ENCODE peak calls at places on chromosomes 1 and 21, in five cellular contexts. L is GM23338, T is A549, V is H9, K is hepatocyte. B is an unnamed sample.

GRCh38 chr1:38009088-38009840 is 3.3 kb upstream of the UTP11 start:
- DNase-seq in V (no peak), T (no peak), K (peak), L (peak), B (peak)

GRCh38 chr1:203796223-203796747 is 862 bp downstream of the ZBED6 start:
- DNase-seq in L (peak), V (peak), K (peak), T (no peak), B (peak)

GRCh38 chr1:156387899-156388813 is 19.1 kb downstream of the RHBG start:
- DNase-seq in L (peak), V (peak), K (peak), T (no peak), B (no peak)

GRCh38 chr1:45536886-45537285 is 13.7 kb upstream of the AKR1A1 start:
- DNase-seq in L (peak), V (no peak), K (no peak), T (no peak), B (no peak)

GRCh38 chr1:231172411-231172810 is 10.6 kb downstream of the TRIM67 start:
- DNase-seq in V (no peak), T (no peak), L (no peak), K (no peak), B (peak)

GRCh38 chr1:15538750-15539149 is 12.1 kb downstream of the DNAJC16 start:
- DNase-seq in K (no peak), T (no peak), L (no peak), V (no peak), B (no peak)

GRCh38 chr1:198669023-198669698 is 30.3 kb downstream of the PTPRC start:
- DNase-seq in K (peak), L (no peak), T (peak), V (no peak), B (peak)

GRCh38 chr21:20997633-20998455 is at the start of gene NCAM2:
- DNase-seq in L (peak), T (no peak), V (peak), K (peak), B (peak)

GRCh38 chr1:227218870-227219578 is 99.3 kb downstream of the CDC42BPA start:
- DNase-seq in T (no peak), L (no peak), K (no peak), V (no peak), B (no peak)

GRCh38 chr1:30752651-30752908 is 5.0 kb downstream of the LAPTM5 start:
- DNase-seq in K (no peak), T (no peak), L (no peak), V (no peak), B (no peak)

GRCh38 chr1:212601524-212601923 is 7.0 kb upstream of the ATF3 start:
- DNase-seq in V (no peak), T (no peak), L (no peak), K (no peak), B (no peak)

GRCh38 chr21:26758083-26758861 is 86.9 kb downstream of the ADAMTS1 start:
- DNase-seq in V (no peak), L (no peak), K (no peak), T (no peak), B (no peak)

GRCh38 chr1:200970771-200971427 is 52.6 kb downstream of the KIF21B start:
- DNase-seq in T (no peak), K (no peak), L (no peak), V (no peak), B (no peak)

GRCh38 chr1:159881930-159882839 is 17.8 kb downstream of the CFAP45 start:
- DNase-seq in T (peak), V (no peak), K (peak), L (no peak), B (peak)

GRCh38 chr1:221487781-221488520 is 253.9 kb downstream of the DUSP10 start:
- DNase-seq in V (no peak), K (no peak), T (peak), L (no peak), B (peak)

GRCh38 chr1:84260852-84261518 is 40.5 kb upstream of the SAMD13 start:
- DNase-seq in T (no peak), V (no peak), K (peak), L (no peak), B (no peak)

GRCh38 chr1:11473635-11474034 is 5.3 kb upstream of the DISP3 start:
- DNase-seq in T (no peak), V (peak), L (peak), K (peak), B (peak)

GRCh38 chr1:169964206-169964605 is 70.5 kb upstream of the SCYL3 start:
- DNase-seq in T (no peak), V (no peak), L (no peak), K (no peak), B (no peak)

GRCh38 chr1:30521261-30521865 is 202.0 kb downstream of the MATN1 start:
- DNase-seq in T (no peak), K (no peak), V (no peak), L (no peak), B (no peak)

GRCh38 chr1:147762233-147763024 is 2.0 kb upstream of the GJA5 start:
- DNase-seq in V (no peak), T (no peak), K (no peak), L (no peak), B (no peak)

GRCh38 chr1:53919675-53920066 is 25.7 kb downstream of the DIO1 start:
- DNase-seq in K (no peak), L (no peak), V (no peak), T (no peak), B (peak)

GRCh38 chr1:211591980-211592493 is 13.1 kb upstream of the SLC30A1 start:
- DNase-seq in T (peak), V (no peak), K (peak), L (no peak), B (peak)

GRCh38 chr1:147598631-147599361 is 57.5 kb downstream of the BCL9 start:
- DNase-seq in L (peak), T (peak), K (peak), V (no peak), B (no peak)

GRCh38 chr1:221478050-221478949 is 263.6 kb downstream of the DUSP10 start:
- DNase-seq in K (peak), V (peak), T (peak), L (peak), B (peak)

GRCh38 chr1:94095112-94095637 is 25.8 kb downstream of the ABCA4 start:
- DNase-seq in K (peak), V (no peak), T (no peak), L (no peak), B (no peak)

GRCh38 chr1:210944255-210944654 is 189.7 kb downstream of the KCNH1 start:
- DNase-seq in L (no peak), T (no peak), K (no peak), V (no peak), B (no peak)

GRCh38 chr1:151837841-151838490 is 1.7 kb downstream of the C2CD4D start:
- DNase-seq in L (peak), K (peak), T (no peak), V (no peak), B (no peak)

GRCh38 chr1:151839457-151840409 is at the start of gene C2CD4D:
- DNase-seq in K (peak), V (peak), L (peak), T (no peak), B (peak)

GRCh38 chr1:151840421-151840820 is 801 bp upstream of the C2CD4D start:
- DNase-seq in L (no peak), K (no peak), V (no peak), T (no peak), B (no peak)

GRCh38 chr1:151837197-151837596 is 2.4 kb downstream of the C2CD4D start:
- DNase-seq in K (no peak), T (no peak), L (no peak), V (no peak), B (no peak)

DNA sequence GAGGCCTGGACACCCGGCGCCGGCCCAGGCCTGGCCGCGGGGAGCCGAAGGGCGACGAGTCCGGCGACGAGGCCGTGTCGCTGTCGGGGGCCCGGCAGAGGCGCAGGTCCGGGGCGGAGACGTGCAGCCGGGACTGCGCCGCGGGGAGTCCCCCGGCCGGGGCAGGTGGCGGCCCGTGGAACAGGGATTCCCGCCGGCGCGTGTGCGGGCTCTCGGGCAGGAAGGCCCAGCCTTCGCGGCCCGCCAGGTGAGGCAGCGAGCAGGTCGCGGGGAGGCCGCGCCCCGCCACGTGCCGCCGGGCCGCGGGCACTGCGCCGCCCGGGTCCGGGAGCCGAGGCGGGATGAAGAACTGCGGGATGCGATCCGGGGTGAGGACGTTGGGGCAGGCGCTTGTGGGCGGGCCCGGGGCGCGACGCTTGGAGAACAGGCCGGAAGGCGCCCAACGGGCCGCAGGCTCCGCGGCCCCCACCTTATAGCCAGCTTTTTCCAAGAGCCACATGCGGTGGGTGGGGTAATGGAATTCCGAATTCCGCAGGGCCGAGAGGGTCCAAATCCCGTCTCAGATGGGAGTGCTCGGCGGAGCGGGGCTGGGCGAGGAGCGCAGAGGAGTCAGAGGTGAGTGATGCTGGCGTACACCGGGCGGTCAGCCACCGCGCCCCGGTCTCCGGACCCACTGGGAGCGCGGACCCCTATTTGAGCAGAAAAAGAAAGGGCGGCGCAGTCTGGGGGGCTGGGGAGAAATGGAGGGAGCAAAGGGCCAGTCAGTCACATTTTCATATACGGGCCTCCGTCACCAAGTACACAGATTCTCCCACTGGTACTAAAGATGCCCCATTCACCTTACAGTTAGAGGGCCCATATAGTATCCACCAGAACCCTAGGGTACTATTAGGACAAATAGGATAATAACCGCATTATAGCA is 868 bp downstream of the C2CD4D start:
- DNase-seq in L (peak), T (no peak), K (peak), V (no peak), B (peak)
- H3K4me2 ChIP-seq in L (peak), T (no peak), K (peak), V (peak), B (peak)

GRCh38 chr1:39910263-39910662 is 8.5 kb upstream of the MYCL start:
- DNase-seq in L (no peak), T (no peak), K (no peak), V (no peak), B (no peak)
- H3K4me2 ChIP-seq in L (no peak), T (no peak), K (no peak), V (no peak), B (no peak)

GRCh38 chr1:172321429-172321828 is 99.1 kb upstream of the C1orf105 start:
- DNase-seq in L (no peak), K (no peak), T (peak), V (no peak), B (no peak)

GRCh38 chr1:172323666-172324065 is 96.8 kb upstream of the C1orf105 start:
- DNase-seq in K (no peak), T (no peak), V (no peak), L (no peak), B (no peak)

GRCh38 chr1:172325562-172325961 is 94.9 kb upstream of the C1orf105 start:
- DNase-seq in T (no peak), K (peak), V (no peak), L (no peak), B (peak)

GRCh38 chr1:172322219-172323061 is 98.0 kb upstream of the C1orf105 start:
- DNase-seq in L (peak), K (peak), V (no peak), T (peak), B (peak)

DNA sequence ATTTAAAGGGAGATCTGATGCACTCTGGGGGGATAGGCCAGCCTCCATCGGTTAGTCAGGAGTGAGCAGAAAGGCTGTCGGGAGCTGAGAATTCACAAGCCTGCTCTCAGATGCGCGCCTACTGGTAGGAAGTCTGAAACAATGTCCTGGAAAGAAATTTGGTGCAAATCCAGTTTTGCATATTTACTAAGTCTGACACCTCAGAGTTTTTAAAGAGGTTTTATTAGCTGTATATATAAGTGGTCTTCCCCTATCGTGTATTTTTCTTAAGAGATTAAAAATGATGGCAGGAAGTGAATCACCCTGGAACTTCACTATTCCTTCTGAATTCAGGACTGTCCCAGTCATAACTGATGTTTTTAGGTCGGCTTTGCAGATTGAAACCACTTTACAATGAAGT is 99.8 kb upstream of the C1orf105 start:
- DNase-seq in T (no peak), K (no peak), V (no peak), L (no peak), B (no peak)
- H3K4me2 ChIP-seq in T (peak), K (no peak), V (no peak), L (no peak), B (no peak)

GRCh38 chr1:217453816-217454215 is 177.1 kb downstream of the GPATCH2 start:
- DNase-seq in T (no peak), L (peak), K (no peak), V (no peak), B (no peak)
- H3K4me2 ChIP-seq in T (no peak), L (no peak), K (peak), V (no peak), B (no peak)

GRCh38 chr1:9294440-9294773 is 1.7 kb downstream of the SPSB1 start:
- DNase-seq in L (no peak), T (no peak), K (peak), V (no peak), B (peak)
- H3K4me2 ChIP-seq in L (no peak), T (peak), K (peak), V (no peak), B (peak)

GRCh38 chr1:153001382-153001781 is at the start of gene SPRR3:
- DNase-seq in V (no peak), L (no peak), T (no peak), K (no peak), B (no peak)
- H3K4me2 ChIP-seq in V (no peak), L (no peak), T (no peak), K (no peak), B (no peak)

GRCh38 chr1:41319106-41319755 is 42.0 kb upstream of the FOXO6 start:
- DNase-seq in L (no peak), T (no peak), K (no peak), V (no peak), B (no peak)
- H3K4me2 ChIP-seq in L (no peak), T (no peak), K (no peak), V (no peak), B (no peak)

B was measured in mammary epithelial cell.